ENCODE peak calls at places on chromosomes 3 and 15, in five cellular contexts. G is pancreas, A is fibroblast of lung, U is dorsolateral prefrontal cortex, J is endodermal cell. L is an unnamed sample.

GRCh38 chr15:44038801-44039200 is 156.3 kb downstream of the FRMD5 start:
- DNase-seq in G (no peak), A (peak), U (no peak), J (peak), L (peak)

GRCh38 chr15:48393650-48394049 is 62.4 kb downstream of the DUT start:
- DNase-seq in G (no peak), A (peak), U (no peak), J (no peak), L (no peak)

GRCh38 chr3:184240384-184241140 is 8.2 kb downstream of the ALG3 start:
- DNase-seq in G (no peak), A (peak), U (no peak), J (peak), L (no peak)

GRCh38 chr3:71606582-71606981 is 23.1 kb upstream of the FOXP1 start:
- DNase-seq in G (no peak), A (no peak), U (no peak), J (no peak), L (no peak)

GRCh38 chr3:65018801-65019200 is 331.0 kb upstream of the ADAMTS9 start:
- DNase-seq in G (no peak), A (no peak), U (no peak), J (no peak), L (no peak)

GRCh38 chr3:113747719-113748046 is 848 bp downstream of the ATP6V1A start:
- DNase-seq in G (no peak), A (peak), U (no peak), J (no peak), L (no peak)

GRCh38 chr3:14319654-14320182 is 82.7 kb upstream of the SLC6A6 start:
- DNase-seq in G (no peak), A (peak), U (no peak), J (peak), L (peak)

GRCh38 chr3:76826915-76827314 is 213.0 kb upstream of the ROBO2 start:
- DNase-seq in G (no peak), A (no peak), U (no peak), J (no peak), L (no peak)

GRCh38 chr3:10426346-10427233 is 78.8 kb downstream of the ATP2B2 start:
- DNase-seq in G (no peak), A (no peak), U (no peak), J (no peak), L (no peak)

GRCh38 chr3:86995537-86995936 is 4.6 kb upstream of the VGLL3 start:
- DNase-seq in G (no peak), A (peak), U (no peak), J (no peak), L (no peak)

GRCh38 chr15:89652666-89653065 is 2.6 kb downstream of the KIF7 start:
- DNase-seq in G (no peak), A (no peak), U (no peak), J (no peak), L (no peak)

GRCh38 chr15:70279096-70279495 is 181.4 kb upstream of the TLE3 start:
- DNase-seq in G (no peak), A (no peak), U (no peak), J (peak), L (no peak)

GRCh38 chr3:98501270-98501669 is 3.8 kb downstream of the OR5K2 start:
- DNase-seq in G (no peak), A (no peak), U (no peak), J (no peak), L (no peak)

GRCh38 chr3:148459931-148460513 is 237.7 kb upstream of the AGTR1 start:
- DNase-seq in G (no peak), A (no peak), U (no peak), J (no peak), L (no peak)

GRCh38 chr15:85706779-85707518 is 87.8 kb downstream of the KLHL25 start:
- DNase-seq in G (no peak), A (peak), U (no peak), J (no peak), L (no peak)

GRCh38 chr15:38252481-38253311 is at the start of gene SPRED1:
- DNase-seq in G (peak), A (peak), U (peak), J (peak), L (no peak)

GRCh38 chr15:21260966-21261395 is 179.3 kb downstream of the POTEB3 start:
- DNase-seq in G (no peak), A (no peak), U (peak), J (peak), L (no peak)

GRCh38 chr15:65981837-65982696 is 112.8 kb downstream of the RAB11A start:
- DNase-seq in G (peak), A (no peak), U (peak), J (peak), L (no peak)

GRCh38 chr3:146449584-146449983 is 19.8 kb downstream of the PLSCR2 start:
- DNase-seq in G (no peak), A (no peak), U (no peak), J (no peak), L (no peak)

GRCh38 chr3:190883973-190884832 is 21.7 kb upstream of the GMNC start:
- DNase-seq in G (peak), A (peak), U (peak), J (peak), L (no peak)

GRCh38 chr15:72851586-72851985 is 68.0 kb upstream of the ADPGK start:
- DNase-seq in G (no peak), A (no peak), U (no peak), J (no peak), L (no peak)

GRCh38 chr3:50258979-50259378 is 10.0 kb upstream of the SEMA3B start:
- DNase-seq in G (no peak), A (no peak), U (no peak), J (no peak), L (no peak)

GRCh38 chr3:13712682-13713180 is 163.8 kb downstream of the FBLN2 start:
- DNase-seq in G (no peak), A (no peak), U (no peak), J (peak), L (no peak)

GRCh38 chr3:108223928-108224327 is 1.7 kb upstream of the IFT57 start:
- DNase-seq in G (no peak), A (no peak), U (no peak), J (no peak), L (no peak)

GRCh38 chr15:66866651-66867050 is 164.6 kb downstream of the SMAD6 start:
- DNase-seq in G (no peak), A (no peak), U (no peak), J (no peak), L (no peak)

GRCh38 chr15:79046691-79047404 is 43.7 kb downstream of the RASGRF1 start:
- DNase-seq in G (no peak), A (no peak), U (no peak), J (no peak), L (no peak)

GRCh38 chr3:135084404-135084803 is 289.3 kb downstream of the EPHB1 start:
- DNase-seq in G (no peak), A (peak), U (no peak), J (no peak), L (no peak)

GRCh38 chr3:39323454-39323853 is 6.1 kb upstream of the CCR8 start:
- DNase-seq in G (no peak), A (no peak), U (no peak), J (no peak), L (no peak)

GRCh38 chr15:94119215-94119815 is 112.0 kb upstream of the MCTP2 start:
- DNase-seq in G (no peak), A (no peak), U (no peak), J (peak), L (no peak)

DNA sequence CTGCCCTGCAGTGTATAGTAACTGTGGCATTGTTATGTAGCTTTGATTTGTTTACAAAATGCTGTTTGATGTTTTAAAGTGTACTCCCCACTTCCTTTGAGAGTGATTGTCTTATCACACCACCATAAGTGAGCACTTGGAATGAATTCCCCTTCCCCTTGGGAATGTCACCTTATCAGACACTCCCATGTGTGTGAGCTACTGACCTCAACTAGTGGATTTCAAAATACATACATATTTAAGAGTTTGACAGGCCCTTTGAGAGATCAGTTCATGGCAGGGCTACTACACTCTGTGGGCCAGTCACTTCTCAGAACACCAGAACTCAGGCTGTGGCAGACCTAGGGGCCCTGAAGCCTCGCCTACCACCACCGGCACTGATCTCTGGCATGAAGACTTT is 547.6 kb downstream of the NR2F2 start:
- DNase-seq in G (no peak), A (no peak), U (no peak), J (peak), L (no peak)
- H3K4me3 ChIP-seq in G (no peak), A (no peak), U (no peak), J (no peak), L (no peak)

GRCh38 chr3:32420138-32420981 is 28.7 kb downstream of the CMTM7 start:
- DNase-seq in G (peak), A (peak), U (no peak), J (peak), L (peak)
- TF ChIP-seq CTCF in G (no peak), A (peak), U (no peak), J (peak), L (peak)

GRCh38 chr3:12286927-12287726 is 1.7 kb upstream of the PPARG start:
- DNase-seq in G (no peak), A (no peak), U (no peak), J (peak), L (no peak)
- H3K4me3 ChIP-seq in G (peak), A (peak), U (peak), J (peak), L (peak)

GRCh38 chr3:66376568-66376967 is 124.3 kb downstream of the LRIG1 start:
- DNase-seq in G (peak), A (peak), U (no peak), J (no peak), L (no peak)

GRCh38 chr3:66371432-66371831 is 129.4 kb downstream of the LRIG1 start:
- DNase-seq in G (no peak), A (no peak), U (no peak), J (no peak), L (no peak)

GRCh38 chr3:66370179-66370578 is 130.6 kb downstream of the LRIG1 start:
- DNase-seq in G (peak), A (no peak), U (no peak), J (no peak), L (no peak)

GRCh38 chr3:66367979-66368378 is 132.8 kb downstream of the LRIG1 start:
- DNase-seq in G (no peak), A (no peak), U (no peak), J (no peak), L (no peak)

DNA sequence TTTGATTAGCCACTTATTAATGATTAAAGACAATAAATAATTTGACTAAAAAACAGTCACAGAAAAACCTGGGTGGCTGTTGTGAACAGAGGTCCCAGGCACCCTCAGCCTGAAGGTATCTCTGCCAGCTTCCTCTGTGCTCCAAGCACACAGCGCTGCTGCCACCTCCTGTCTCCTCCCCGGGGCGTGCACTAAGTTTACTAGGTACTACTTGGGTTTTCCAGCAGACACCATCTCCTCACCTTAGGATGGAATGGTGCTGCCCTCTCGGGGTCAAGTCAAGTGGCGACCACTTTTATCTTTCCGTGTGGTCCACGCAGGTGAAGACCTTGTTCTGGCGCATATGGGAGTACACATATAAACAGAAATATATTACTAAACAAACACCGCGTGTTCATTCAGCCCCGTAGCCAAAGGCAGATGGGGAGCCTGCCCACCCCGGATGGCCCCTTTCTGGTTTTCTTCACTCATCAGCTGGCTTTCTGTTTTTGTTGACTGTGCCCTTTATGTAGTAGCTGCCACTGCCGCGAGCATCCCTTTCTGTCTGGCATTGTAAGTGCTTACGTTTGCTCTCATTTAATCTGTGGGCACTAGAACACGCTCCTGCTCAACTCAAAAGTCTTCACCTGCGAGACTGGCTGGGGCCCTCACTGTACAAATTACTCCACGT is 128.0 kb downstream of the LRIG1 start:
- DNase-seq in G (peak), A (no peak), U (no peak), J (peak), L (no peak)
- TF ChIP-seq CTCF in G (no peak), A (peak), U (peak), J (peak), L (peak)

DNA sequence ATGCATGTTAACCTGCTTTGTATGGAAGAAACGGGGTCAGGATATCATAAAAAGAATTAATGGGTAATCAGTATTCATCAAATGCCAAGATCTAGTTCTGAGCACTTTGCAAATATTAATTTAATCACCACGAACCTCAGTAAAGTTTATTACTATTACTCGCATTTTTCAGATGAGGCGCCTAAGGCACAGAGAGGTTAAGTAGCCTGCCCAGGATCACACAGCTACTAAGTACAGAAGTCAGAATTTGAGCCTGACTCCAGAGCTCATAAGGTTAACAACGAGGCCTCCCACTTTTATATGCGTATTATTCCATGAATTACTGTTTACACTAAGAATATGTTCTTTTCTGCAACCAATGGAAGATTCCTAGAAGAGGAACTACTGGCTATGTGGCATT is 109.6 kb upstream of the KLF13 start:
- DNase-seq in G (no peak), A (no peak), U (no peak), J (no peak), L (no peak)
- H3K4me3 ChIP-seq in G (no peak), A (no peak), U (no peak), J (no peak), L (no peak)

GRCh38 chr3:122103821-122104514 is 48.8 kb downstream of the CD86 start:
- DNase-seq in G (no peak), A (no peak), U (no peak), J (no peak), L (no peak)
- TF ChIP-seq CTCF in G (no peak), A (no peak), U (no peak), J (no peak), L (no peak)

DNA sequence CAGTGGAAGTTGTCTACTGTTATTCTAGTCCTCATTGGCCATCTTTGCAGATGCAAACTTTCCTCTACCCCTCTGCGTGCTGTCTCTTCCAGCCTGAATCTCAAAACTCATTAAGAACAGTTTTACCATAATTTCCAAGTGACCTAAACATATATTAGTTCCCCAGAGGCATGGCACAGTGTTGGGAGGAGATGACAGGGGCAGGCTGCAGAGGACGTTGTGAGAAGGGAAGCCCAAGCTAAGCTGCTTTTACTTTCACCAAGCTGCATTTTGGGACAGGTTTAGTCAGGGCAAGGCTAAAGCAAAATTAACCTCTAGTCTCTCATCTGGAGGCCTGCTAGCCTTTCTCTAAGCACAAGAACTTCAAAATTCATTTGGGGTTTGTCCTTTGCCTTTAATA is 318.6 kb upstream of the SATB1 start:
- DNase-seq in G (no peak), A (no peak), U (no peak), J (no peak), L (no peak)
- H3K4me3 ChIP-seq in G (no peak), A (no peak), U (no peak), J (no peak), L (no peak)

GRCh38 chr3:196634851-196635250 is 4.6 kb upstream of the NRROS start:
- DNase-seq in G (no peak), A (no peak), U (no peak), J (peak), L (no peak)
- TF ChIP-seq CTCF in G (no peak), A (no peak), U (no peak), J (no peak), L (no peak)

GRCh38 chr3:128195369-128195768 is 42.1 kb downstream of the EEFSEC start:
- DNase-seq in G (no peak), A (no peak), U (no peak), J (peak), L (no peak)
- H3K4me3 ChIP-seq in G (no peak), A (no peak), U (no peak), J (no peak), L (no peak)

GRCh38 chr3:81645248-81645647 is 116.2 kb downstream of the GBE1 start:
- DNase-seq in G (no peak), A (no peak), U (no peak), J (no peak), L (no peak)

GRCh38 chr3:81638480-81638879 is 123.0 kb downstream of the GBE1 start:
- DNase-seq in G (no peak), A (no peak), U (no peak), J (no peak), L (no peak)

GRCh38 chr3:81643721-81644120 is 117.7 kb downstream of the GBE1 start:
- DNase-seq in G (no peak), A (peak), U (no peak), J (no peak), L (no peak)
- TF ChIP-seq CTCF in G (no peak), A (peak), U (peak), J (peak), L (no peak)